ENCODE peak calls at places on chromosomes 6 and 20, in five cellular contexts. O is ovary, J is GM12878, K is breast epithelium, S is testis. T is an unnamed sample.

GRCh38 chr6:43717822-43718221 is 30.2 kb upstream of the MRPS18A start:
- DNase-seq in O (peak; percentile 61), S (peak; percentile 27), J (no peak), K (no peak), T (no peak)

GRCh38 chr6:108635505-108636226 is 74.9 kb downstream of the FOXO3 start:
- DNase-seq in O (no peak), S (no peak), J (no peak), K (no peak), T (no peak)

GRCh38 chr20:62459488-62459887 is 16.3 kb downstream of the GATA5 start:
- DNase-seq in O (no peak), S (no peak), K (no peak), J (no peak), T (no peak)

GRCh38 chr6:95649451-95649850 is 72.1 kb downstream of the MANEA start:
- DNase-seq in J (no peak), S (no peak), O (no peak), K (no peak), T (no peak)

GRCh38 chr20:48107560-48107959 is 322.3 kb upstream of the SULF2 start:
- DNase-seq in J (no peak), O (peak; percentile 68), S (peak; percentile 43), K (no peak), T (no peak)

GRCh38 chr6:137824502-137824879 is 42.6 kb upstream of the TNFAIP3 start:
- DNase-seq in J (no peak), S (no peak), O (no peak), K (no peak), T (no peak)

GRCh38 chr20:62754122-62754990 is 41.9 kb upstream of the MRGBP start:
- DNase-seq in K (no peak), S (no peak), J (no peak), O (no peak), T (no peak)

GRCh38 chr6:101226677-101227135 is 166.8 kb upstream of the GRIK2 start:
- DNase-seq in J (no peak), K (no peak), S (peak; percentile 29), O (no peak), T (no peak)

GRCh38 chr6:26358511-26358981 is 6.5 kb upstream of the BTN3A2 start:
- DNase-seq in S (no peak), J (peak; percentile 62), O (no peak), K (no peak), T (no peak)

GRCh38 chr20:48750941-48751620 is 76.7 kb downstream of the PREX1 start:
- DNase-seq in J (no peak), S (peak; percentile 30), K (no peak), O (no peak), T (no peak)

GRCh38 chr20:3560578-3560977 is 89.8 kb downstream of the ATRN start:
- DNase-seq in S (no peak), J (no peak), K (no peak), O (no peak), T (no peak)

GRCh38 chr6:162854734-162855191 is 127.0 kb downstream of the PACRG start:
- DNase-seq in K (no peak), J (no peak), O (no peak), S (peak; percentile 37), T (no peak)

GRCh38 chr6:134447883-134448387 is 130.0 kb upstream of the SGK1 start:
- DNase-seq in J (no peak), O (no peak), S (no peak), K (no peak), T (no peak)

GRCh38 chr20:47544852-47545251 is 43.2 kb downstream of the NCOA3 start:
- DNase-seq in K (no peak), J (no peak), O (no peak), S (no peak), T (no peak)

GRCh38 chr6:151652338-151652737 is 155.1 kb upstream of the ESR1 start:
- DNase-seq in S (no peak), J (no peak), O (no peak), K (no peak), T (no peak)

GRCh38 chr6:83220121-83220520 is 27.0 kb downstream of the RWDD2A start:
- DNase-seq in S (no peak), K (no peak), O (no peak), J (no peak), T (no peak)
- TF ChIP-seq POLR2A in S (no peak), K (no peak), O (no peak), J (no peak), T (no peak)

DNA sequence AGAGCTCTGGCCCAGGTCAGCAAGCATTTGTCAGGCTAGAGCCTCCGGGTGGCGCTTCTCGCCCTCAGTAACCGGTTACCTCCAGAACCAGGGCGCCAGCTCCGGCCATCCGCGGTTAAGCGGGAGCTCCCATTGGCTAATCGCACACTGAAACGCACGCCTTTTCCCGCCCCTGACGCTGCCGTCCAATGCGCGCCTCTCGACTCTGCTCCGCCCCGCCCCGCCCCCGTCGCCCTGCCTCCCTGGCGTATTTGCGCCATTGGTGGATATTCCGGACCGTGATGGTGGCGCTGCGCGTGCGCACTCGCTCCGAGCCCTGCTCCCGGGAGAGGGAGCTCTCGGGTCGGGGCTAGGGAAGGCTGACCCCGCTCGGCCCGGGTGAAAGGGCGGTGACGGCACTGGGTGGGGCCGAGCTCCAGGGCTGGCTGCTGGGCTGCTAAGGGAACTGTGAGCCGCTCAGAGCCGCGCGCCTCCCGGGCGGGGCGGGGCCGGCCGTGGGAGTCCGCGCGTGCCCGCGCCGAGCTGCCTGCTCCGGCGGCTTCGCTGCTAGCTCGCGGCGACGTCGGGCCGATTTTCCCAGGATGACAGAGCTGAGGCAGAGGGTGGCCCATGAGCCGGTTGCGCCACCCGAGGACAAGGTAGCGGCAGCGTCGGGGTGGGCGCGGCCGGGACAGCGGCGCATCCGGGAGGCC is at the start of gene CDS2:
- DNase-seq in J (peak; percentile 98), K (peak; percentile 100), S (peak; percentile 100), O (peak; percentile 100), T (peak; percentile 100)
- TF ChIP-seq POLR2A in J (peak; percentile 69), K (peak; percentile 13), S (peak; percentile 23), O (peak; percentile 80), T (no peak)

GRCh38 chr6:33077908-33078307 is 2.1 kb downstream of the HLA-DPB1 start:
- DNase-seq in K (no peak), O (no peak), S (no peak), J (no peak), T (no peak)
- TF ChIP-seq POLR2A in K (no peak), O (no peak), S (no peak), J (peak; percentile 91), T (no peak)

DNA sequence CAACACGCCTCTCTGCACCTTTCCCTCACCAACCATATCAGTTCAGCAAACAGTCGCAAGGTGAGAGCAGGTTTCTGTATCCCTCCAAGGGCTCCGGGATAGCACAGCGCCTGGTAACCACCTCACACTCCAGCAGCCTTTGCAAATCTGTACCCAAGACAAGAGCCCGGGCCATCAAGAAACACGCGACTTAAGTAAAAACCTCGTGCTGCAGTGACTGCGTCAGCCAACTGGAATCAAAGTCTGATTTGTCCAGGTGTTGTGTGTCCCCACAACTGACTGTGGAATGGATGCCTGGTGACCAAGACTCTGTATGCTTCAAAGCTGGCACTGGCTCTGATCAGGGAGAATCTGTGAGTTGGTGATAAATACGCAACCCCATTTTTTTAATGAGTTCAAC is 74.1 kb downstream of the NINL start:
- DNase-seq in J (no peak), K (no peak), S (no peak), O (no peak), T (peak; percentile 22)
- TF ChIP-seq POLR2A in J (no peak), K (no peak), S (no peak), O (no peak), T (no peak)

GRCh38 chr20:54108394-54108643 is 37.9 kb upstream of the BCAS1 start:
- DNase-seq in O (no peak), J (no peak), S (no peak), K (no peak), T (no peak)

GRCh38 chr20:54106162-54106561 is 35.8 kb upstream of the BCAS1 start:
- DNase-seq in K (no peak), S (no peak), O (no peak), J (no peak), T (no peak)

GRCh38 chr20:54108817-54109216 is 38.4 kb upstream of the BCAS1 start:
- DNase-seq in J (no peak), K (no peak), O (no peak), S (no peak), T (no peak)

GRCh38 chr20:54107181-54107580 is 36.8 kb upstream of the BCAS1 start:
- DNase-seq in O (no peak), K (no peak), S (no peak), J (no peak), T (no peak)

GRCh38 chr20:54107600-54108393 is 37.4 kb upstream of the BCAS1 start:
- DNase-seq in K (no peak), O (no peak), J (no peak), S (no peak), T (no peak)
- TF ChIP-seq POLR2A in K (no peak), O (no peak), J (no peak), S (no peak), T (no peak)

DNA sequence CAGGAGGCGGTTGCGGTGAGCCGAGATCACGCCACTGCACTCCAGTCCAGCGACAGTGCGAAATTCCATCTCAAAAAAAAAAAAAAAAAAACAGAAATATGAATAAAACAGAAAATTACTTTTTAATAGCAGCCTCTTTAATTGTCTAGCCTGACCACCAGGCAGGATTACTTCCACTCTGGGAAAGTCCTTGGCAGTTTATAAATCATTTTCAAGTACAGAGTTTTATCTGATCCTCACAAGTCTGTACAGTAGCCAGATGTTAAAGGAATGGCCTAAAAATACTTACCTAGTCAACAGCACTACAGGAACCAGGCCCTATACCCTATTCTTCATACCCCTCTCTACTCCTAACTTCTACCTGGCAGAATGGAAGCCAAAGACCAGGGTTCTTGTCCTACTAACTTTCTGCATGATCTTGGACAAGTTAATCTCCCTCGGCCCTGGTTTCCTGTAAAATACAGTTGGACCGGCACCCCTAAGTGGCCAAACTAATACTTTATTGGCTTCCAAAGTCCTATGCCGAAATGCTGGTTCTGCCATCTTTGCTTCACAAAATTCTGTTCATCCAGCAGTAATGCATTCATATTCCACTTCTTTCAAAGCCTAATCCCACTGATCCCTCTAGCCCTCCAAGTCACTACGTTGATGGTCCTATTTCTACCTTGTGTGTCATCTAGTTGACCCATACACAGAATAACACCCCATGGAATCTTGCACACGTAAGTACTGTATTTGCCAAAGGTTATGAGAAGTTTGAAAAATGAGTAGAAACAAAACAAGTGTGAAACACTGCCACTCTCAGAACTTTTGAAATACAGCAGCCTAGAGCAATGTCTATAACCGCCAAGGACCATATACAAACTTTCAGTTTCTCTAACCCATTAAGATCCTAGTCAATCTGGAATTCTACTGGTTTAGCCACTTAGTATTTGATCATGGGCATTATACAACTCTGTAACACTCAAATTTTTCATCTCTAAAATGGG is 1.7 kb downstream of the EIF2S2 start:
- DNase-seq in J (no peak), K (no peak), O (no peak), S (no peak), T (no peak)
- TF ChIP-seq POLR2A in J (peak; percentile 38), K (no peak), O (no peak), S (no peak), T (no peak)

GRCh38 chr20:25587536-25587935 is 2.2 kb upstream of the NINL start:
- DNase-seq in O (no peak), S (no peak), K (no peak), J (no peak), T (no peak)

GRCh38 chr20:25588491-25588890 is 3.2 kb upstream of the NINL start:
- DNase-seq in J (no peak), K (no peak), O (no peak), S (no peak), T (no peak)

GRCh38 chr20:25584905-25585704 is at the start of gene NINL:
- DNase-seq in S (peak; percentile 78), O (peak; percentile 74), J (no peak), K (no peak), T (peak; percentile 78)

GRCh38 chr20:25586877-25587276 is 1.5 kb upstream of the NINL start:
- DNase-seq in K (no peak), O (no peak), J (no peak), S (no peak), T (no peak)
- TF ChIP-seq POLR2A in K (no peak), O (no peak), J (no peak), S (no peak), T (no peak)

T was measured in suprapubic skin.